ENCODE peak calls at places on chromosome 16, in ten cellular contexts. Q is pancreas; Y is Panc1; A is cardiac muscle cell; F is heart right ventricle; T is thoracic aorta; I is gastrocnemius medialis; U is fibroblast of lung; W is effector memory CD4-positive, alpha-beta T cell; B is AG04450. J is an unnamed sample.

GRCh38 chr16:14548933-14549788 is 80.9 kb downstream of the PARN start:
- DNase-seq in A (no peak), Q (no peak), B (no peak), I (no peak), F (no peak), U (peak; percentile 40), T (no peak), Y (no peak), W (no peak), J (no peak)

GRCh38 chr16:66427871-66428681 is 981 bp downstream of the BEAN1 start:
- DNase-seq in B (no peak), Q (no peak), W (no peak), U (peak; percentile 21), I (no peak), Y (no peak), A (peak; percentile 56), F (no peak), T (no peak), J (peak; percentile 43)

GRCh38 chr16:78200623-78201096 is 101.2 kb downstream of the WWOX start:
- DNase-seq in T (no peak), I (no peak), F (no peak), Y (no peak), W (no peak), Q (no peak), U (no peak), A (no peak), B (no peak), J (no peak)

GRCh38 chr16:23466162-23466885 is 13.3 kb upstream of the COG7 start:
- DNase-seq in Y (peak; percentile 87), I (peak; percentile 22), F (no peak), Q (no peak), W (no peak), U (peak; percentile 83), A (no peak), T (no peak), B (peak; percentile 52), J (no peak)

GRCh38 chr16:80828495-80828894 is 24.1 kb upstream of the CDYL2 start:
- DNase-seq in B (no peak), A (no peak), Q (no peak), W (no peak), I (no peak), F (no peak), U (no peak), Y (no peak), T (no peak), J (no peak)

GRCh38 chr16:30394603-30395154 is 541 bp upstream of the ZNF48 start:
- DNase-seq in Y (no peak), W (no peak), B (no peak), F (no peak), A (peak; percentile 35), U (peak; percentile 62), T (no peak), Q (no peak), I (no peak), J (no peak)

GRCh38 chr16:57113042-57113453 is 20.7 kb downstream of the CPNE2 start:
- DNase-seq in Y (no peak), Q (no peak), F (no peak), B (no peak), U (peak; percentile 77), I (no peak), W (no peak), T (no peak), A (no peak), J (peak; percentile 82)

GRCh38 chr16:81497690-81498089 is 53.1 kb downstream of the CMIP start:
- DNase-seq in B (no peak), T (no peak), A (no peak), W (no peak), Y (no peak), U (no peak), F (no peak), Q (no peak), I (no peak), J (no peak)

GRCh38 chr16:90078594-90078895 is 1.4 kb upstream of the PRDM7 start:
- DNase-seq in Q (no peak), U (no peak), B (no peak), A (no peak), Y (no peak), F (no peak), W (no peak), T (no peak), I (no peak), J (no peak)

GRCh38 chr16:83992624-83993023 is 24.6 kb downstream of the NECAB2 start:
- DNase-seq in T (no peak), I (no peak), Q (peak; percentile 64), F (peak; percentile 70), Y (no peak), W (no peak), U (peak; percentile 81), B (peak; percentile 11), A (no peak), J (peak; percentile 64)

GRCh38 chr16:813204-813915 is 12.8 kb upstream of the GNG13 start:
- DNase-seq in Y (no peak), U (no peak), Q (no peak), B (no peak), I (no peak), A (peak; percentile 77), F (no peak), T (no peak), W (no peak), J (peak; percentile 39)

GRCh38 chr16:57480754-57481230 is 5.5 kb downstream of the DOK4 start:
- DNase-seq in T (no peak), I (no peak), U (no peak), B (no peak), Y (no peak), A (no peak), W (no peak), Q (no peak), F (no peak), J (no peak)

DNA sequence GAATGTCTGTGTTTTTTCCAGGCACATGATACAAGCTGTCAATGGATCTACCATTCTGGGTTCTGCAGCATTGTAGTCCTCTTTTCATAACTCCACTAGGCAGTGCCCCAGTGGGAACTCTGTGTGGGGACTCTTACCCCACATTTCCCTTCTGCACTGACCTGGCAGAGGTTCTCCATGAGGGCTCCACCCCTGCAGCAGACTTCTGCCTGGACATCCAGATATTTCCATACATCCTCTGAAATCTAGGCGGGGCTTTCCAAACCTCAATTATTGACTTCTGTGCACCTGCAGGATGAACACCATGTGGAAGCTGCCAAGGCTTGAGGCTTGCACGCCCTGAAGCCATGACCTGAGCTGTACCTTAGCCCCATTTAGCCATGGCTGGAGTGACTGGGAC is 56.0 kb downstream of the ACSM2A start:
- DNase-seq in T (no peak), W (no peak), F (no peak), Y (no peak), U (no peak), Q (no peak), A (no peak), B (no peak), I (no peak), J (no peak)
- H3K9me3 ChIP-seq in T (no peaks in the 10 kb centered on the region), W (no peaks in the 10 kb centered on the region), F (peaks cover 20% of the 10 kb centered on the region), Y (no peaks in the 10 kb centered on the region), U (no peaks in the 10 kb centered on the region), Q (no peaks in the 10 kb centered on the region), A (no peaks in the 10 kb centered on the region), B (peaks cover 16% of the 10 kb centered on the region), I (no peaks in the 10 kb centered on the region), J (no peaks in the 10 kb centered on the region)

GRCh38 chr16:87642491-87642890 is 40.2 kb downstream of the JPH3 start:
- DNase-seq in U (no peak), F (no peak), A (no peak), T (no peak), W (no peak), Y (no peak), B (no peak), Q (no peak), I (no peak), J (no peak)
- H3K9me3 ChIP-seq in U (no peaks in the 10 kb centered on the region), F (no peaks in the 10 kb centered on the region), A (no peaks in the 10 kb centered on the region), T (no peaks in the 10 kb centered on the region), W (no peaks in the 10 kb centered on the region), Y (no peaks in the 10 kb centered on the region), B (peaks cover 10% of the 10 kb centered on the region), Q (no peaks in the 10 kb centered on the region), I (no peaks in the 10 kb centered on the region), J (no peaks in the 10 kb centered on the region)

DNA sequence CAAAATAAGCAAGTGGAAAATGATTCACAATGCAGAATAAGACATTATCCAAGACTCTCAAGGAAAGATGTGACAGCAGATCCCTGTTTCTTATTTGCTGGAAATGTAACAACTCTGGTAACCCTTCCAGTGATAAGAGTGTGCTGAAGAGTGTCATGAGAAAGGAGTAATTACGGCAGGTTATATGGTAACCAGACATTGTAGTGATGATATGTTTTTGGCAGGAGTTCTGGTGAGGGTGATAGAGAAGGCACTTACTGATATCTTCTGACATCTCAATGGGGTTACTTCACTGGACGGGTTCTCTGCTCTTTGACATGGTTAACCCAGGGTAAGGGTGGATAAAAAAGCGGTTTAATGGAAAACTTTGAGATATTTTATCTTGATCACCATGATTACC is 1270.9 kb downstream of the CDH11 start:
- DNase-seq in B (no peak), Q (no peak), F (no peak), A (no peak), I (no peak), W (no peak), U (no peak), T (no peak), Y (no peak), J (no peak)
- H3K9me3 ChIP-seq in B (no peaks in the 10 kb centered on the region), Q (no peaks in the 10 kb centered on the region), F (no peaks in the 10 kb centered on the region), A (no peaks in the 10 kb centered on the region), I (no peaks in the 10 kb centered on the region), W (no peaks in the 10 kb centered on the region), U (no peaks in the 10 kb centered on the region), T (no peaks in the 10 kb centered on the region), Y (no peaks in the 10 kb centered on the region), J (no peaks in the 10 kb centered on the region)

DNA sequence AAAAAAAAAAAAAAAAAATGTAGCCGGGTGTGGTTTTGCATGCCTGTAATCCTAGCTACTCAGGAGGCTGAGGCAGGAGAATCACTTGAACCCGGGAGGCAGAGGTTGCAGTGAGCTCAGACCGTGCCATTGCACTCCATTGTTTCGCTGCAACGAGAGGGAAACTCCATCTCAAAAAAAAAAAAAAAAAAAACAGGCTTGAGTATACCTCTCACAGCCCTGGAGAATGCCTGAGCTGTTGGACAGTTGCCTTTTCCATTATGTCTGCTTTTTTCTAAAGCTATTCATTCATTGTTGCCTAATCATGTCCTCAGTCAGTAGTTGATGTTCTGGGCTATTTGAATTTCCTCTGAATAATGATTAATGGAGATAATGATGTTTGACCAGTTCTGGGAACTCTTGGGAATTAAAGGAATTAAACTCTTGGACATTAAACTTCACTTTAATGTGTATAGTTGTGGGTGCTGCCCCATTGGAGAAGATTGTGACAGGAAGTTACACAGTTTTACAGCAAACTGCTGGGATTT is 11.8 kb downstream of the HMOX2 start:
- DNase-seq in W (no peak), I (no peak), T (no peak), Q (no peak), B (no peak), U (peak; percentile 80), Y (no peak), A (no peak), F (no peak), J (no peak)
- H3K9me3 ChIP-seq in W (no peaks in the 10 kb centered on the region), I (no peaks in the 10 kb centered on the region), T (no peaks in the 10 kb centered on the region), Q (no peaks in the 10 kb centered on the region), B (no peaks in the 10 kb centered on the region), U (no peaks in the 10 kb centered on the region), Y (no peaks in the 10 kb centered on the region), A (no peaks in the 10 kb centered on the region), F (no peaks in the 10 kb centered on the region), J (no peaks in the 10 kb centered on the region)

DNA sequence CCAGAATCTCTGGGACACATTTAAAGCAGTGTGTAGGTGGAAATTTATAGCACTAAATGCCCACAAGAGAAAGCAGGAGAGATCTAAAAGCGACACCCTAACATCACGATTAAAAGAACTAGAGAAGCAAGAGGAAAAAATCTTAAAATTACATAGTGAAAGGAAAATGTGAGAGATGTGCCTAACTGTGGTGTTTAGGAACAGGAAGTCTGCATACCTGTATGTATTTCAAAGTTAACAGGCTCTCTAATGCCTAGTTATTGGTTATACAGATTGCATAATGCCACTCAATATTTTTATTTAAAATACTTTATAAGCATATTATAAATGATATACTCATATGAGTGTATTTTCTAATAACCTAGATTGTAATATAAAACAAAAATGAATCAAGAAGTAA is 25.9 kb downstream of the ZNF267 start:
- DNase-seq in Q (no peak), B (no peak), W (no peak), A (no peak), I (no peak), Y (no peak), F (no peak), U (no peak), T (no peak), J (no peak)
- H3K9me3 ChIP-seq in Q (no peaks in the 10 kb centered on the region), B (peaks cover 14% of the 10 kb centered on the region), W (peaks cover 12% of the 10 kb centered on the region), A (no peaks in the 10 kb centered on the region), I (no peaks in the 10 kb centered on the region), Y (peaks cover 44% of the 10 kb centered on the region), F (peaks cover 47% of the 10 kb centered on the region), U (no peaks in the 10 kb centered on the region), T (peaks cover 29% of the 10 kb centered on the region), J (no peaks in the 10 kb centered on the region)